ENCODE peak calls at places on chromosomes 2 and 18, in ten cellular contexts. C, D, L, N, S, P, B, E, A and Z are unnamed samples. For H3K9me3, the result is how much of the 10 kb centered on the place peaks cover.

GRCh38 chr2:172196768-172197322 is 94.1 kb upstream of the DLX2 start:
- DNase-seq in C (no peak), D (no peak), L (no peak), N (peak), S (no peak), P (no peak), B (no peak), E (no peak), A (no peak), Z (no peak)

GRCh38 chr2:62661263-62661635 is 44.3 kb upstream of the EHBP1 start:
- DNase-seq in C (no peak), D (no peak), L (no peak), N (peak), S (no peak), P (no peak), B (no peak), E (no peak), A (peak), Z (no peak)

GRCh38 chr2:88307817-88308216 is 137.7 kb downstream of the THNSL2 start:
- DNase-seq in C (no peak), D (no peak), L (no peak), N (no peak), S (peak), P (peak), B (peak), E (no peak), A (peak), Z (no peak)

GRCh38 chr2:15846626-15847025 is 93.7 kb upstream of the MYCN start:
- DNase-seq in C (no peak), D (no peak), L (no peak), N (no peak), S (no peak), P (no peak), B (no peak), E (no peak), A (no peak), Z (no peak)

GRCh38 chr2:177106212-177106611 is 106.4 kb upstream of the HNRNPA3 start:
- DNase-seq in C (no peak), D (no peak), L (no peak), N (no peak), S (peak), P (no peak), B (no peak), E (no peak), A (no peak), Z (peak)

GRCh38 chr2:196182439-196183171 is 11.2 kb upstream of the STK17B start:
- DNase-seq in C (no peak), D (no peak), L (no peak), N (no peak), S (no peak), P (no peak), B (no peak), E (no peak), A (no peak), Z (no peak)

GRCh38 chr2:164066095-164066494 is 330.3 kb upstream of the FIGN start:
- DNase-seq in C (no peak), D (no peak), L (no peak), N (no peak), S (no peak), P (no peak), B (no peak), E (no peak), A (no peak), Z (no peak)

GRCh38 chr18:50183556-50183955 is 11.4 kb downstream of the MYO5B start:
- DNase-seq in C (no peak), D (no peak), L (no peak), N (peak), S (no peak), P (no peak), B (peak), E (no peak), A (no peak), Z (no peak)

GRCh38 chr18:12290086-12290485 is 18.0 kb upstream of the TUBB6 start:
- DNase-seq in C (no peak), D (no peak), L (no peak), N (no peak), S (no peak), P (no peak), B (no peak), E (no peak), A (no peak), Z (no peak)

GRCh38 chr2:176398783-176399182 is 129.5 kb downstream of the MTX2 start:
- DNase-seq in C (no peak), D (no peak), L (no peak), N (peak), S (no peak), P (no peak), B (peak), E (no peak), A (no peak), Z (no peak)

GRCh38 chr2:128490881-128491778 is 172.5 kb upstream of the HS6ST1 start:
- DNase-seq in C (no peak), D (no peak), L (no peak), N (no peak), S (no peak), P (no peak), B (no peak), E (no peak), A (no peak), Z (no peak)

GRCh38 chr2:213476641-213477040 is 192.4 kb downstream of the SPAG16 start:
- DNase-seq in C (no peak), D (no peak), L (no peak), N (peak), S (no peak), P (no peak), B (peak), E (no peak), A (no peak), Z (no peak)

GRCh38 chr18:44579028-44579692 is 101.5 kb upstream of the SETBP1 start:
- DNase-seq in C (no peak), D (no peak), L (no peak), N (peak), S (peak), P (peak), B (peak), E (no peak), A (peak), Z (peak)

DNA sequence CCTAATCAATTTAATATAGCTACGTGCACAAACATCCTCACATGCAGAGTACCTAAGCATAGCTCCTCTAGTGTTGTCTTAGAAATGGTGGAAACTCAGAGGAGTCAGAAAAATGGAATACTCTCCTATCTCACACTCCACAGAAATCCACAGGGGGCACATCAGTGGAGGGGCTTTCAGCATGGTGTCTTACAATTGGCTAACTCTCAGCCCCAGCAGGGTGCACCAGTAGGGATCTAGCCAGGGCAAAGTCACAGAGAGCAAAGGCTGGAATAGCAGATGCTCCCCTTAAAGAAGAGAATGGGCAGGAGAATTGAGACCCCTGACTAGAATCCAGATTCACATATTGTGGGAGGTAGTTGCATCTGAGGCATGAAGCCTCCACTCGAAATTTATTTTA is 135.7 kb downstream of the MAIP1 start:
- DNase-seq in C (no peak), D (no peak), L (no peak), N (no peak), S (no peak), P (no peak), B (no peak), E (no peak), A (peak), Z (no peak)
- H3K4me3 ChIP-seq in C (no peak), D (no peak), L (no peak), N (no peak), S (no peak), P (no peak), B (no peak), E (no peak), A (no peak), Z (no peak)

GRCh38 chr18:14971461-14972185 is 223.7 kb downstream of the ANKRD30B start:
- DNase-seq in C (no peak), D (no peak), L (no peak), N (no peak), S (no peak), P (no peak), B (no peak), E (no peak), A (no peak), Z (no peak)

GRCh38 chr18:14970027-14970426 is 222.1 kb downstream of the ANKRD30B start:
- DNase-seq in C (no peak), D (no peak), L (no peak), N (no peak), S (no peak), P (no peak), B (peak), E (no peak), A (no peak), Z (no peak)

GRCh38 chr18:14965553-14965952 is 217.6 kb downstream of the ANKRD30B start:
- DNase-seq in C (no peak), D (no peak), L (no peak), N (no peak), S (no peak), P (no peak), B (no peak), E (no peak), A (no peak), Z (no peak)

GRCh38 chr18:14974088-14974487 is 226.1 kb downstream of the ANKRD30B start:
- DNase-seq in C (no peak), D (no peak), L (no peak), N (no peak), S (no peak), P (no peak), B (no peak), E (no peak), A (no peak), Z (no peak)

GRCh38 chr18:14969507-14969906 is 221.5 kb downstream of the ANKRD30B start:
- DNase-seq in C (no peak), D (no peak), L (no peak), N (no peak), S (no peak), P (no peak), B (no peak), E (no peak), A (no peak), Z (no peak)
- H3K9me3 ChIP-seq in C (under half), D (under half), L (under half), N (under half), S (under half), P (under half), B (under half), E (under half), A (under half), Z (under half)

GRCh38 chr2:135820003-135820618 is 16.9 kb downstream of the LCT start:
- DNase-seq in C (no peak), D (peak), L (no peak), N (peak), S (no peak), P (no peak), B (no peak), E (no peak), A (no peak), Z (no peak)
- H3K4me3 ChIP-seq in C (no peak), D (no peak), L (no peak), N (no peak), S (no peak), P (no peak), B (no peak), E (no peak), A (no peak), Z (no peak)

GRCh38 chr2:13537771-13538349 is 821.1 kb downstream of the TRIB2 start:
- DNase-seq in C (no peak), D (no peak), L (no peak), N (no peak), S (no peak), P (no peak), B (no peak), E (no peak), A (no peak), Z (peak)
- H3K9me3 ChIP-seq in C (under half), D (under half), L (under half), N (under half), S (under half), P (under half), B (under half), E (under half), A (under half), Z (under half)

DNA sequence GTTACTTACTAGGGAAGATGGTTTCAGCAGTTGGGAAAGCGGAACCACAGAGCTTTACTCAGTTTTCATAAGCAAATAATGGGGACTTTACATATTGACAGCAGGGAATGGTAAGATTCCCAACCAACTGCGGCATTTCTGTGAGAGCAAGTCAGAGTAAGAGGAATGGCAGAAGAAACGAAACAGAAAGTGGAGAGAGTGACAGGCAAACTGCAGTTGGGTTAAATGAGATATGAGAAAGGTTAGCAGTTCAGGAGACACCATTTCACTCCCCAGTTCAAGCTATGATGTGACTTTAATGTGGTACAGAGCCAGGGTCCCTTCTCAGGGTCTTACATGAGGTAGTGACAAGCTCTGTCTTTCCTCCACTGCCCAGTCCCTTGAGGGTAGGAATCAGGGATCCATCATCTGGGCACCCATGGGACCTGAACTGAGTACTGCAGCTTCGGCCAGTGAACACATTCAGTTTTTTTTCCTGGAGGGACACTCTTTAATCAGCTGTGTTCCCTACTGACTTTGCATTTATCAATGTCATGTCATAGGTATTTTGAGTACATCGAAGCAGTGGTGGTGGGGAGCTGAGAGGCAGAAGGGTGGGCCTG is 33.0 kb upstream of the GREB1 start:
- DNase-seq in C (no peak), D (no peak), L (no peak), N (no peak), S (no peak), P (no peak), B (no peak), E (no peak), A (no peak), Z (no peak)
- H3K4me3 ChIP-seq in C (no peak), D (no peak), L (peak), N (no peak), S (no peak), P (no peak), B (no peak), E (no peak), A (no peak), Z (no peak)

DNA sequence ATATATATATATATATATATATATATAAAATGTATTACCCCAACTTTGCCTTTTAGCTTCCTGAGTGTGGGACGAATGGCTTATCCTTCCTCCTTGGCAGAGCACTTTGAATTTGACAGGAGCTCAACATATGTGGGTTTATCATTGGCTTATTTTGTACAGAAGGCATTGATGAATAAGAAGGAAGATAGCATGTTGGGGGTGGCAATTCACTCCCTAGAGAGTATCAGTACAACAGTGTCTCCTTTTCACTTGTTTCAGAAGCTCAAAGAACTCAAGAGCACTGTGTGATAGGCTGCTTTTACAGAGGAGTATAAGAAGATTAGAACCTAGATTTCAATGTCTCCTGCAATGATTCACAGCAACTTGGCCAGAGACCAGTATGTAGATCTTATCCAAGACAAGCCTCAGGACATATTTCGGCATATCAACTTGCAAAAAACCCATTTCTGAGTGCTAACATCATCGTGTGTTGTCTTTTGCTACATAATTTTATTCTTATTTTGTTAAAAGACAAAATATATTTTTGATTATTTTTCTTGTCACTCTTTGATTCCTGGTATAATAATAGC is 345.8 kb downstream of the SOCS6 start:
- DNase-seq in C (no peak), D (no peak), L (no peak), N (no peak), S (no peak), P (no peak), B (peak), E (no peak), A (no peak), Z (no peak)
- H3K9me3 ChIP-seq in C (under half), D (under half), L (under half), N (under half), S (under half), P (under half), B (under half), E (under half), A (under half), Z (under half)

DNA sequence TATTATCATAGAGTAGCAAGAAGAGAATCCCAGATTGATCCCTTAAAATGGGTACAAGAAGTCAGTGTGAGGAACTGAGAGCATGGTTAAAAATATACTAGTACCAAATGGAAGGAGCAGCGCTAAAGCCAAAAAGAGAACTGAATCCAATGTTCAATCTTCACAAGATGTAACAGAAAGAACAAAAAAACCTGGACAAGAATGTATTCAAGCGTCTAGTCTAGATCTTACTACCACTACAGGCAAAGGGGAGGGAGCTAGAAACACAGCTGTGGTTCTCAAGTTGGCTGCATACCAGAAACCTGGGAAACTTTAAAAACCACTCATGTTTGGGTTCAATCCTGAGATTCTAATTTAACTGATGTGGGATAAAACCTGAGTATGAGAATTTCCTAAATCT is 57.5 kb downstream of the PIAS2 start:
- DNase-seq in C (no peak), D (peak), L (no peak), N (peak), S (no peak), P (no peak), B (peak), E (no peak), A (no peak), Z (no peak)
- H3K4me3 ChIP-seq in C (no peak), D (no peak), L (no peak), N (no peak), S (no peak), P (no peak), B (no peak), E (no peak), A (no peak), Z (no peak)

GRCh38 chr2:127377262-127377661 is 10.5 kb downstream of the MAP3K2 start:
- DNase-seq in C (no peak), D (no peak), L (no peak), N (no peak), S (no peak), P (no peak), B (no peak), E (no peak), A (no peak), Z (no peak)

GRCh38 chr2:127371037-127371436 is 16.7 kb downstream of the MAP3K2 start:
- DNase-seq in C (no peak), D (no peak), L (no peak), N (no peak), S (peak), P (no peak), B (no peak), E (peak), A (no peak), Z (no peak)

GRCh38 chr2:127373362-127374083 is 14.3 kb downstream of the MAP3K2 start:
- DNase-seq in C (no peak), D (no peak), L (no peak), N (no peak), S (no peak), P (no peak), B (no peak), E (no peak), A (no peak), Z (no peak)

GRCh38 chr2:127379712-127380355 is 7.9 kb downstream of the MAP3K2 start:
- DNase-seq in C (no peak), D (no peak), L (no peak), N (no peak), S (no peak), P (no peak), B (no peak), E (no peak), A (no peak), Z (no peak)

GRCh38 chr2:127376265-127376664 is 11.5 kb downstream of the MAP3K2 start:
- DNase-seq in C (no peak), D (no peak), L (no peak), N (no peak), S (no peak), P (no peak), B (no peak), E (no peak), A (no peak), Z (no peak)
- H3K9me3 ChIP-seq in C (under half), D (under half), L (under half), N (under half), S (under half), P (under half), B (under half), E (under half), A (under half), Z (under half)

DNA sequence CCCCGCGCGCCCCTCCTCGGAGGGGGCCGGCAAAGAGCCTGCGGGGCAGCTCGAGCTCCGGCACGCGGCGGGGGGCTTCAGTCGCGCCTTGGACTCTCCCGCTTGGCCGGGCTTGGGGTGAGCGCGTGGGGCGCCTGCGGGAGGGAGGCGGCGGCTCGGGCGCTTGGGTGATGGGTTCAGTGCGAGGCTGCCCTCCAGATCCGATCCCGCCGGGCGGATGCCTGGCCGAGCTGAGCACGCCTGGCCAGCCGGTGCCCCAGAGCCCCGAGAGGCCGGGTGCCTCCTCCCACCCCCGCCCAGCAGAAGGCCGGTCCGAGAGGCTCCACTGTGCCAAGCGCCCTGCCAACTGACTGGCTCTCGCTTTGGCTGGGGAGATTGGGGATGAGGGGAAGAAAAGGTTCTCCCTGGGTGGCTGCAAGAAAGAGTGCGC is 276 bp upstream of the NXPH2 start:
- DNase-seq in C (no peak), D (no peak), L (no peak), N (no peak), S (no peak), P (no peak), B (peak), E (no peak), A (peak), Z (peak)
- H3K4me3 ChIP-seq in C (no peak), D (no peak), L (peak), N (no peak), S (peak), P (no peak), B (peak), E (peak), A (peak), Z (no peak)

GRCh38 chr18:65988972-65989371 is 238.2 kb downstream of the CDH7 start:
- DNase-seq in C (no peak), D (no peak), L (no peak), N (no peak), S (no peak), P (no peak), B (no peak), E (no peak), A (no peak), Z (no peak)

GRCh38 chr18:65983750-65984149 is 232.9 kb downstream of the CDH7 start:
- DNase-seq in C (no peak), D (no peak), L (no peak), N (no peak), S (no peak), P (no peak), B (no peak), E (no peak), A (peak), Z (no peak)

GRCh38 chr18:65990944-65991708 is 240.3 kb downstream of the CDH7 start:
- DNase-seq in C (no peak), D (no peak), L (no peak), N (no peak), S (no peak), P (no peak), B (no peak), E (no peak), A (no peak), Z (no peak)

GRCh38 chr18:65990174-65990690 is 239.4 kb downstream of the CDH7 start:
- DNase-seq in C (no peak), D (no peak), L (no peak), N (no peak), S (no peak), P (no peak), B (no peak), E (no peak), A (no peak), Z (no peak)

GRCh38 chr18:65988371-65988770 is 237.6 kb downstream of the CDH7 start:
- DNase-seq in C (no peak), D (no peak), L (no peak), N (no peak), S (no peak), P (no peak), B (no peak), E (no peak), A (no peak), Z (no peak)
- H3K9me3 ChIP-seq in C (under half), D (under half), L (under half), N (under half), S (under half), P (under half), B (under half), E (under half), A (under half), Z (under half)